ENCODE peak calls at places on chromosomes 12 and 14, in nine cellular contexts. One of them, this sample, is unnamed.

GRCh38 chr14:23544511-23545447 is 6.8 kb downstream of the ZFHX2 start:
- DNase-seq in stomach: no peak
- DNase-seq in tibial nerve: no peak
- DNase-seq in adrenal gland: peak
- DNase-seq in body of pancreas: no peak
- DNase-seq in Peyer's patch: peak
- DNase-seq in HCT116: no peak
- DNase-seq in endothelial cell of umbilical vein: no peak
- DNase-seq in thyroid gland: no peak
- DNase-seq in this sample: no peak

GRCh38 chr12:57603758-57604453 is 718 bp upstream of the DTX3 start:
- DNase-seq in thyroid gland: peak
- DNase-seq in HCT116: no peak
- DNase-seq in stomach: no peak
- DNase-seq in Peyer's patch: no peak
- DNase-seq in endothelial cell of umbilical vein: no peak
- DNase-seq in body of pancreas: peak
- DNase-seq in tibial nerve: no peak
- DNase-seq in adrenal gland: peak
- DNase-seq in this sample: peak

GRCh38 chr12:114404451-114405198 is 1.3 kb downstream of the TBX5 start:
- DNase-seq in body of pancreas: no peak
- DNase-seq in endothelial cell of umbilical vein: no peak
- DNase-seq in thyroid gland: no peak
- DNase-seq in adrenal gland: no peak
- DNase-seq in Peyer's patch: no peak
- DNase-seq in stomach: no peak
- DNase-seq in tibial nerve: no peak
- DNase-seq in HCT116: no peak
- DNase-seq in this sample: peak

GRCh38 chr12:112599871-112600270 is 181.1 kb downstream of the PTPN11 start:
- DNase-seq in tibial nerve: no peak
- DNase-seq in stomach: no peak
- DNase-seq in Peyer's patch: no peak
- DNase-seq in adrenal gland: no peak
- DNase-seq in body of pancreas: peak
- DNase-seq in endothelial cell of umbilical vein: no peak
- DNase-seq in HCT116: no peak
- DNase-seq in thyroid gland: no peak
- DNase-seq in this sample: no peak

GRCh38 chr14:101508948-101509729 is 52.2 kb upstream of the DIO3 start:
- DNase-seq in stomach: no peak
- DNase-seq in endothelial cell of umbilical vein: no peak
- DNase-seq in Peyer's patch: no peak
- DNase-seq in adrenal gland: no peak
- DNase-seq in tibial nerve: no peak
- DNase-seq in HCT116: no peak
- DNase-seq in thyroid gland: peak
- DNase-seq in body of pancreas: no peak
- DNase-seq in this sample: no peak

GRCh38 chr12:122880668-122881067 is 15.3 kb downstream of the VPS37B start:
- DNase-seq in Peyer's patch: no peak
- DNase-seq in adrenal gland: peak
- DNase-seq in body of pancreas: no peak
- DNase-seq in thyroid gland: no peak
- DNase-seq in HCT116: no peak
- DNase-seq in tibial nerve: no peak
- DNase-seq in stomach: no peak
- DNase-seq in endothelial cell of umbilical vein: no peak
- DNase-seq in this sample: peak

GRCh38 chr14:35285168-35285990 is 6.8 kb upstream of the PSMA6 start:
- DNase-seq in thyroid gland: no peak
- DNase-seq in stomach: no peak
- DNase-seq in tibial nerve: no peak
- DNase-seq in Peyer's patch: no peak
- DNase-seq in body of pancreas: no peak
- DNase-seq in adrenal gland: no peak
- DNase-seq in endothelial cell of umbilical vein: peak
- DNase-seq in HCT116: no peak
- DNase-seq in this sample: no peak

GRCh38 chr12:100668939-100669536 is 95.6 kb downstream of the GAS2L3 start:
- DNase-seq in thyroid gland: peak
- DNase-seq in body of pancreas: peak
- DNase-seq in endothelial cell of umbilical vein: peak
- DNase-seq in HCT116: peak
- DNase-seq in Peyer's patch: peak
- DNase-seq in adrenal gland: peak
- DNase-seq in stomach: peak
- DNase-seq in tibial nerve: peak
- DNase-seq in this sample: no peak

GRCh38 chr12:79326225-79326624 is 364.5 kb downstream of the PAWR start:
- DNase-seq in adrenal gland: no peak
- DNase-seq in tibial nerve: no peak
- DNase-seq in Peyer's patch: no peak
- DNase-seq in body of pancreas: no peak
- DNase-seq in stomach: no peak
- DNase-seq in thyroid gland: no peak
- DNase-seq in endothelial cell of umbilical vein: no peak
- DNase-seq in HCT116: no peak
- DNase-seq in this sample: no peak

GRCh38 chr14:69004731-69005431 is 25.8 kb upstream of the ACTN1 start:
- DNase-seq in Peyer's patch: no peak
- DNase-seq in HCT116: no peak
- DNase-seq in body of pancreas: no peak
- DNase-seq in adrenal gland: no peak
- DNase-seq in endothelial cell of umbilical vein: no peak
- DNase-seq in thyroid gland: no peak
- DNase-seq in stomach: no peak
- DNase-seq in tibial nerve: no peak
- DNase-seq in this sample: no peak

GRCh38 chr12:85759217-85759616 is 77.0 kb downstream of the RASSF9 start:
- DNase-seq in tibial nerve: no peak
- DNase-seq in HCT116: no peak
- DNase-seq in thyroid gland: no peak
- DNase-seq in Peyer's patch: no peak
- DNase-seq in endothelial cell of umbilical vein: no peak
- DNase-seq in body of pancreas: no peak
- DNase-seq in stomach: no peak
- DNase-seq in adrenal gland: no peak
- DNase-seq in this sample: no peak

GRCh38 chr14:89723930-89724915 is 230.3 kb downstream of the EFCAB11 start:
- DNase-seq in thyroid gland: no peak
- DNase-seq in stomach: no peak
- DNase-seq in tibial nerve: no peak
- DNase-seq in Peyer's patch: no peak
- DNase-seq in HCT116: no peak
- DNase-seq in body of pancreas: no peak
- DNase-seq in adrenal gland: no peak
- DNase-seq in endothelial cell of umbilical vein: no peak
- DNase-seq in this sample: no peak

GRCh38 chr12:40711121-40711520 is 18.9 kb downstream of the CNTN1 start:
- DNase-seq in stomach: no peak
- DNase-seq in body of pancreas: no peak
- DNase-seq in adrenal gland: no peak
- DNase-seq in Peyer's patch: no peak
- DNase-seq in tibial nerve: no peak
- DNase-seq in HCT116: no peak
- DNase-seq in endothelial cell of umbilical vein: no peak
- DNase-seq in thyroid gland: no peak
- DNase-seq in this sample: no peak

GRCh38 chr14:91228112-91229004 is 16.1 kb downstream of the GPR68 start:
- DNase-seq in Peyer's patch: peak
- DNase-seq in thyroid gland: no peak
- DNase-seq in stomach: no peak
- DNase-seq in endothelial cell of umbilical vein: peak
- DNase-seq in tibial nerve: no peak
- DNase-seq in body of pancreas: no peak
- DNase-seq in HCT116: no peak
- DNase-seq in adrenal gland: no peak
- DNase-seq in this sample: no peak

GRCh38 chr12:27796093-27796492 is 16.1 kb upstream of the MANSC4 start:
- DNase-seq in thyroid gland: no peak
- DNase-seq in body of pancreas: no peak
- DNase-seq in adrenal gland: no peak
- DNase-seq in Peyer's patch: no peak
- DNase-seq in endothelial cell of umbilical vein: no peak
- DNase-seq in tibial nerve: no peak
- DNase-seq in HCT116: no peak
- DNase-seq in stomach: no peak
- DNase-seq in this sample: no peak

GRCh38 chr12:1429980-1430379 is 164.4 kb downstream of the FBXL14 start:
- DNase-seq in stomach: no peak
- DNase-seq in Peyer's patch: no peak
- DNase-seq in adrenal gland: no peak
- DNase-seq in HCT116: no peak
- DNase-seq in endothelial cell of umbilical vein: no peak
- DNase-seq in thyroid gland: no peak
- DNase-seq in tibial nerve: no peak
- DNase-seq in body of pancreas: peak
- DNase-seq in this sample: no peak

GRCh38 chr12:26187014-26187413 is 8.4 kb upstream of the SSPN start:
- DNase-seq in stomach: no peak
- DNase-seq in thyroid gland: no peak
- DNase-seq in endothelial cell of umbilical vein: no peak
- DNase-seq in adrenal gland: no peak
- DNase-seq in tibial nerve: no peak
- DNase-seq in body of pancreas: no peak
- DNase-seq in HCT116: no peak
- DNase-seq in Peyer's patch: no peak
- DNase-seq in this sample: no peak

GRCh38 chr12:26188132-26188531 is 7.2 kb upstream of the SSPN start:
- DNase-seq in adrenal gland: no peak
- DNase-seq in HCT116: no peak
- DNase-seq in stomach: no peak
- DNase-seq in body of pancreas: no peak
- DNase-seq in thyroid gland: no peak
- DNase-seq in endothelial cell of umbilical vein: no peak
- DNase-seq in Peyer's patch: no peak
- DNase-seq in tibial nerve: no peak
- DNase-seq in this sample: no peak

GRCh38 chr12:26188641-26189040 is 6.7 kb upstream of the SSPN start:
- DNase-seq in tibial nerve: no peak
- DNase-seq in HCT116: no peak
- DNase-seq in adrenal gland: no peak
- DNase-seq in endothelial cell of umbilical vein: no peak
- DNase-seq in body of pancreas: no peak
- DNase-seq in Peyer's patch: no peak
- DNase-seq in thyroid gland: no peak
- DNase-seq in stomach: no peak
- DNase-seq in this sample: no peak

GRCh38 chr12:26185532-26186320 is 9.6 kb upstream of the SSPN start:
- DNase-seq in body of pancreas: peak
- DNase-seq in tibial nerve: no peak
- DNase-seq in adrenal gland: no peak
- DNase-seq in Peyer's patch: no peak
- DNase-seq in stomach: no peak
- DNase-seq in endothelial cell of umbilical vein: no peak
- DNase-seq in thyroid gland: no peak
- DNase-seq in HCT116: no peak
- DNase-seq in this sample: no peak

GRCh38 chr12:26187429-26187828 is 7.9 kb upstream of the SSPN start:
- DNase-seq in Peyer's patch: no peak
- DNase-seq in stomach: no peak
- DNase-seq in HCT116: no peak
- DNase-seq in thyroid gland: no peak
- DNase-seq in body of pancreas: no peak
- DNase-seq in adrenal gland: no peak
- DNase-seq in tibial nerve: no peak
- DNase-seq in endothelial cell of umbilical vein: no peak
- DNase-seq in this sample: no peak
- TF ChIP-seq CTCF in Peyer's patch: no peak
- TF ChIP-seq CTCF in stomach: no peak
- TF ChIP-seq CTCF in HCT116: peak
- TF ChIP-seq CTCF in thyroid gland: no peak
- TF ChIP-seq CTCF in body of pancreas: no peak
- TF ChIP-seq CTCF in adrenal gland: no peak
- TF ChIP-seq CTCF in tibial nerve: no peak
- TF ChIP-seq CTCF in endothelial cell of umbilical vein: no peak
- TF ChIP-seq CTCF in this sample: no peak

GRCh38 chr12:67070307-67070600 is 198.9 kb upstream of the CAND1 start:
- DNase-seq in thyroid gland: no peak
- DNase-seq in tibial nerve: no peak
- DNase-seq in endothelial cell of umbilical vein: no peak
- DNase-seq in HCT116: no peak
- DNase-seq in stomach: no peak
- DNase-seq in Peyer's patch: no peak
- DNase-seq in body of pancreas: no peak
- DNase-seq in adrenal gland: no peak
- DNase-seq in this sample: no peak
- H3K4me3 ChIP-seq in thyroid gland: no peak
- H3K4me3 ChIP-seq in tibial nerve: no peak
- H3K4me3 ChIP-seq in endothelial cell of umbilical vein: no peak
- H3K4me3 ChIP-seq in HCT116: no peak
- H3K4me3 ChIP-seq in stomach: no peak
- H3K4me3 ChIP-seq in Peyer's patch: no peak
- H3K4me3 ChIP-seq in body of pancreas: no peak
- H3K4me3 ChIP-seq in adrenal gland: no peak
- H3K4me3 ChIP-seq in this sample: no peak

GRCh38 chr12:110742718-110743570 is at the start of gene PPP1CC:
- DNase-seq in thyroid gland: peak
- DNase-seq in tibial nerve: peak
- DNase-seq in body of pancreas: peak
- DNase-seq in stomach: peak
- DNase-seq in adrenal gland: peak
- DNase-seq in HCT116: peak
- DNase-seq in endothelial cell of umbilical vein: peak
- DNase-seq in Peyer's patch: peak
- DNase-seq in this sample: peak
- TF ChIP-seq POLR2A in thyroid gland: peak
- TF ChIP-seq POLR2A in tibial nerve: peak
- TF ChIP-seq POLR2A in body of pancreas: peak
- TF ChIP-seq POLR2A in stomach: no peak
- TF ChIP-seq POLR2A in adrenal gland: peak
- TF ChIP-seq POLR2A in HCT116: peak
- TF ChIP-seq POLR2A in endothelial cell of umbilical vein: peak
- TF ChIP-seq POLR2A in Peyer's patch: peak
- TF ChIP-seq POLR2A in this sample: no peak

DNA sequence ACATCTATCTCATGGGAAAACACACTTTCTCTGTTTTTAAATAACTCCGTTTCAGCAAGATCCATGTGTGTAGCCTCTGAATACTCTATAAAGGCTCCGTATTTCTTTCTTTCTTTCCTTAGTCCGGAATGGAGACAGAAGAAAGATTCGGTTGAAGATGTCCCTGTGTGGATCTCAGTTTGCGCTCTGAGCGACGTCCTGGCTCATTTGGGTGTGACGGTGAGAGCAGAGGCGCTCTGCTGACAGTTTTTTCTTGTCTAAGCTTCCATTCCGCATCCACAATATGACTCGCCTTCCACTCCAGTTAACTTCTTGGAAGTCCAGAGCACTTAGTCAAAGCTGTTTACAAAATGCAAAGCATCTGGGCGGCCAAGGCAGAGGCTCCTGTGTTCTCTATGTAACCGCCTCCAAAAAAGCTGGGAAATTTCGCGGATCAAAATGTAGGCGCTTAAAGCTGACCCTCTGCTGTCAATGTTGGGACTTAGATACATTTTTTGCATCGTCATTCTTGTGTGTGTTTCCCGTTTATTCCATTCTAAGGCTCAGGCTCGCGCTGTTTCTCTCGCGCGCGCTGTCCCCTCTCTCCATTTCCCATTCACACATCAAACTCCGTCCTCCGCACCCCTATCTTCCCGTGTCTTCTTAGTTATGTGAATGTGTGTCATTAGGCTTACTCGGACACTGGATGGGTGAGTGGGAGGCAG is 910 bp upstream of the FLRT2 start:
- DNase-seq in HCT116: no peak
- DNase-seq in stomach: no peak
- DNase-seq in endothelial cell of umbilical vein: peak
- DNase-seq in tibial nerve: no peak
- DNase-seq in body of pancreas: peak
- DNase-seq in thyroid gland: peak
- DNase-seq in adrenal gland: no peak
- DNase-seq in Peyer's patch: no peak
- DNase-seq in this sample: no peak
- TF ChIP-seq CTCF in HCT116: no peak
- TF ChIP-seq CTCF in stomach: no peak
- TF ChIP-seq CTCF in endothelial cell of umbilical vein: no peak
- TF ChIP-seq CTCF in tibial nerve: no peak
- TF ChIP-seq CTCF in body of pancreas: no peak
- TF ChIP-seq CTCF in thyroid gland: no peak
- TF ChIP-seq CTCF in adrenal gland: no peak
- TF ChIP-seq CTCF in Peyer's patch: no peak
- TF ChIP-seq CTCF in this sample: no peak

This sample was measured in upper lobe of left lung.